ENCODE peak calls at places on chromosomes 16 and 17, in five cellular contexts. One of them, this sample, is unnamed.
A peak's percentile ranks its signal among the peaks of the same experiment; 100 is the strongest.

GRCh38 chr16:65116818-65117430 is 4.9 kb downstream of the CDH11 start:
- DNase-seq in ovary: no peak
- DNase-seq in gastrocnemius medialis: no peak
- DNase-seq in CD4-positive, alpha-beta T cell: no peak
- DNase-seq in stomach: no peak
- DNase-seq in this sample: no peak

GRCh38 chr16:84226026-84226425 is 13.8 kb downstream of the KCNG4 start:
- DNase-seq in CD4-positive, alpha-beta T cell: no peak
- DNase-seq in gastrocnemius medialis: no peak
- DNase-seq in stomach: no peak
- DNase-seq in ovary: no peak
- DNase-seq in this sample: no peak

GRCh38 chr17:55152236-55152635 is 112.5 kb upstream of the HLF start:
- DNase-seq in stomach: no peak
- DNase-seq in gastrocnemius medialis: no peak
- DNase-seq in CD4-positive, alpha-beta T cell: no peak
- DNase-seq in ovary: no peak
- DNase-seq in this sample: no peak

GRCh38 chr16:88499314-88499713 is 46.2 kb downstream of the ZFPM1 start:
- DNase-seq in CD4-positive, alpha-beta T cell: no peak
- DNase-seq in stomach: no peak
- DNase-seq in ovary: no peak
- DNase-seq in gastrocnemius medialis: no peak
- DNase-seq in this sample: no peak

GRCh38 chr16:89785523-89786155 is 30.8 kb downstream of the FANCA start:
- DNase-seq in gastrocnemius medialis: no peak
- DNase-seq in stomach: no peak
- DNase-seq in ovary: no peak
- DNase-seq in CD4-positive, alpha-beta T cell: peak; percentile 22
- DNase-seq in this sample: peak; percentile 16

GRCh38 chr16:72859581-72859980 is 188.3 kb downstream of the ZFHX3 start:
- DNase-seq in CD4-positive, alpha-beta T cell: no peak
- DNase-seq in stomach: no peak
- DNase-seq in ovary: no peak
- DNase-seq in gastrocnemius medialis: no peak
- DNase-seq in this sample: no peak

GRCh38 chr17:68497885-68498319 is 14.3 kb upstream of the PRKAR1A start:
- DNase-seq in CD4-positive, alpha-beta T cell: no peak
- DNase-seq in gastrocnemius medialis: no peak
- DNase-seq in ovary: no peak
- DNase-seq in stomach: peak; percentile 61
- DNase-seq in this sample: no peak

GRCh38 chr17:73719588-73720071 is 75.4 kb upstream of the SDK2 start:
- DNase-seq in gastrocnemius medialis: no peak
- DNase-seq in stomach: no peak
- DNase-seq in ovary: no peak
- DNase-seq in CD4-positive, alpha-beta T cell: no peak
- DNase-seq in this sample: no peak

GRCh38 chr17:74873874-74874614 is 1.2 kb upstream of the FDXR start:
- DNase-seq in ovary: no peak
- DNase-seq in CD4-positive, alpha-beta T cell: no peak
- DNase-seq in stomach: no peak
- DNase-seq in gastrocnemius medialis: no peak
- DNase-seq in this sample: no peak

GRCh38 chr17:40560592-40561293 is 4.5 kb downstream of the CCR7 start:
- DNase-seq in gastrocnemius medialis: no peak
- DNase-seq in CD4-positive, alpha-beta T cell: no peak
- DNase-seq in stomach: peak; percentile 31
- DNase-seq in ovary: no peak
- DNase-seq in this sample: no peak

GRCh38 chr17:19460695-19461094 is 49.7 kb downstream of the RNF112 start:
- DNase-seq in CD4-positive, alpha-beta T cell: no peak
- DNase-seq in stomach: no peak
- DNase-seq in gastrocnemius medialis: no peak
- DNase-seq in ovary: no peak
- DNase-seq in this sample: no peak

GRCh38 chr17:79926002-79926307 is 86.7 kb upstream of the CBX4 start:
- DNase-seq in stomach: no peak
- DNase-seq in CD4-positive, alpha-beta T cell: no peak
- DNase-seq in gastrocnemius medialis: no peak
- DNase-seq in ovary: no peak
- DNase-seq in this sample: no peak

GRCh38 chr17:77487677-77488530 is 347.1 kb downstream of the SEC14L1 start:
- DNase-seq in ovary: peak; percentile 30
- DNase-seq in stomach: no peak
- DNase-seq in CD4-positive, alpha-beta T cell: no peak
- DNase-seq in gastrocnemius medialis: no peak
- DNase-seq in this sample: no peak

GRCh38 chr17:8016632-8017424 is 14.4 kb downstream of the GUCY2D start:
- DNase-seq in CD4-positive, alpha-beta T cell: peak; percentile 35
- DNase-seq in stomach: peak; percentile 68
- DNase-seq in ovary: no peak
- DNase-seq in gastrocnemius medialis: no peak
- DNase-seq in this sample: no peak

GRCh38 chr17:78488867-78489634 is 88.1 kb downstream of the DNAH17 start:
- DNase-seq in CD4-positive, alpha-beta T cell: no peak
- DNase-seq in stomach: no peak
- DNase-seq in ovary: no peak
- DNase-seq in gastrocnemius medialis: no peak
- DNase-seq in this sample: no peak

GRCh38 chr16:56506941-56507340 is 12.9 kb downstream of the BBS2 start:
- DNase-seq in ovary: no peak
- DNase-seq in gastrocnemius medialis: no peak
- DNase-seq in stomach: no peak
- DNase-seq in CD4-positive, alpha-beta T cell: no peak
- DNase-seq in this sample: no peak

GRCh38 chr17:8287651-8288335 is 677 bp upstream of the RANGRF start:
- DNase-seq in ovary: no peak
- DNase-seq in gastrocnemius medialis: no peak
- DNase-seq in stomach: peak; percentile 66
- DNase-seq in CD4-positive, alpha-beta T cell: no peak
- DNase-seq in this sample: no peak

GRCh38 chr16:65781855-65782254 is 584.6 kb upstream of the CDH5 start:
- DNase-seq in ovary: no peak
- DNase-seq in CD4-positive, alpha-beta T cell: no peak
- DNase-seq in stomach: no peak
- DNase-seq in gastrocnemius medialis: no peak
- DNase-seq in this sample: no peak

GRCh38 chr16:88697831-88698693 is 8.1 kb downstream of the RNF166 start:
- DNase-seq in stomach: no peak
- DNase-seq in gastrocnemius medialis: no peak
- DNase-seq in CD4-positive, alpha-beta T cell: no peak
- DNase-seq in ovary: no peak
- DNase-seq in this sample: no peak

GRCh38 chr16:60091479-60091878 is 1357.4 kb upstream of the GOT2 start:
- DNase-seq in CD4-positive, alpha-beta T cell: no peak
- DNase-seq in stomach: no peak
- DNase-seq in ovary: no peak
- DNase-seq in gastrocnemius medialis: no peak
- DNase-seq in this sample: no peak

GRCh38 chr17:46003907-46004748 is 5.1 kb downstream of the STH start:
- DNase-seq in ovary: peak; percentile 81
- DNase-seq in gastrocnemius medialis: no peak
- DNase-seq in CD4-positive, alpha-beta T cell: no peak
- DNase-seq in stomach: peak; percentile 84
- DNase-seq in this sample: no peak

GRCh38 chr16:10045291-10045775 is 136.9 kb downstream of the GRIN2A start:
- DNase-seq in stomach: no peak
- DNase-seq in ovary: no peak
- DNase-seq in CD4-positive, alpha-beta T cell: no peak
- DNase-seq in gastrocnemius medialis: no peak
- DNase-seq in this sample: no peak

GRCh38 chr17:52298881-52299280 is 140.4 kb upstream of the CA10 start:
- DNase-seq in stomach: no peak
- DNase-seq in gastrocnemius medialis: no peak
- DNase-seq in CD4-positive, alpha-beta T cell: no peak
- DNase-seq in ovary: no peak
- DNase-seq in this sample: no peak

GRCh38 chr17:52297230-52298010 is 138.9 kb upstream of the CA10 start:
- DNase-seq in ovary: no peak
- DNase-seq in stomach: no peak
- DNase-seq in gastrocnemius medialis: no peak
- DNase-seq in CD4-positive, alpha-beta T cell: no peak
- DNase-seq in this sample: no peak
- H3K9me3 ChIP-seq in ovary: no peaks in the 10 kb centered on the region
- H3K9me3 ChIP-seq in stomach: no peaks in the 10 kb centered on the region
- H3K9me3 ChIP-seq in gastrocnemius medialis: no peaks in the 10 kb centered on the region
- H3K9me3 ChIP-seq in CD4-positive, alpha-beta T cell: no peaks in the 10 kb centered on the region
- H3K9me3 ChIP-seq in this sample: no peaks in the 10 kb centered on the region

GRCh38 chr17:10775058-10775457 is 28.8 kb downstream of the TMEM238L start:
- DNase-seq in stomach: peak; percentile 62
- DNase-seq in ovary: no peak
- DNase-seq in CD4-positive, alpha-beta T cell: no peak
- DNase-seq in gastrocnemius medialis: no peak
- DNase-seq in this sample: no peak

GRCh38 chr17:10769840-10770239 is 34.1 kb downstream of the TMEM238L start:
- DNase-seq in ovary: no peak
- DNase-seq in CD4-positive, alpha-beta T cell: no peak
- DNase-seq in gastrocnemius medialis: peak; percentile 29
- DNase-seq in stomach: no peak
- DNase-seq in this sample: no peak

GRCh38 chr17:10771142-10771541 is 32.8 kb downstream of the TMEM238L start:
- DNase-seq in stomach: no peak
- DNase-seq in gastrocnemius medialis: no peak
- DNase-seq in CD4-positive, alpha-beta T cell: no peak
- DNase-seq in ovary: no peak
- DNase-seq in this sample: no peak

GRCh38 chr17:10775740-10776333 is 28.1 kb downstream of the TMEM238L start:
- DNase-seq in CD4-positive, alpha-beta T cell: no peak
- DNase-seq in gastrocnemius medialis: no peak
- DNase-seq in stomach: no peak
- DNase-seq in ovary: no peak
- DNase-seq in this sample: no peak

DNA sequence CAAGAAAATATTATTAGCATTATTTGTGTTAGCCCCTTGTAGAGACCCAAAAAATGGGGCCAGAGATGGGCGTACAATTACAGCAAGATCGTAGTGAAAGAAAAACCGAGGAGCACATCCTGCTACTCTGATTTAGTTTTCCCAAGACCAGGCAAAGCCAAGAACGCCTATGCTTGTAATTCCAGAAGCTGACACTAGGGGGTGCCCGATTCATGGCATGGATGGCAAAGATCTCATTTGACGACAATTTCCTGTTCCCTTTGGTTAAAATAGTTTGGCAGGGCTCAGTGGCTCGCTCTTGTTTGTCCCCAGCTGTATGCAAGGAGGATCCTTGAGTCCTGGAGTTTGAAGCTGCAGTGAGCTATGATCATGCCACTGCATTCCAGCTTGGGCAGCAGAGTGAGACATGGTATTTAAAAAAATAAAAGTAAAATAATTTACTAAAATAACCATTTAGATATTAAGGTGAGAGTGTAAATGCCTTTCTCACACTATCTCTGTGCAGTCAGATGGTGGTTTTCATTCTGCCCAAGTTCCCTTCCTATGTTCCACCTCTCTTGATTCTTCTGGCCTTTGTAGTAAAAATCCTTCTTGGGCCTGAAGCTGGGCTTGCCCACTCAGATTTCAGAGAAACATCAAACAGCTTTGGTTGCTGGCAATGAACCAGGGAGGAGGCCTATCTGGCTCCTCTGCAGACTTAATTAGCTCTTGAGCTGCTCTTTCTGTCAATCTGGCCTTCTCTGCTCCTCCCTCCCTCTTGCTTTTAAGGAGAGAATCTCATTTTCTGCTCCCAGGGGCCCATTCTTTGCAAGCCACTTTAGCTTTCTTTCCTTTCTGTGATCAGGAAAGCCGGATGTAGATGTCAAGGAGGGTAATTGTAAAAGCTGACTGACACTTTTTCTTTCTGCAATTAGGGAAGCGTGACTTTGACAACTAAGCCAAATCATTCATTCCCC is 31.2 kb downstream of the TMEM238L start:
- DNase-seq in ovary: no peak
- DNase-seq in CD4-positive, alpha-beta T cell: peak; percentile 9
- DNase-seq in gastrocnemius medialis: no peak
- DNase-seq in stomach: peak; percentile 90
- DNase-seq in this sample: no peak
- H3K9me3 ChIP-seq in ovary: no peaks in the 10 kb centered on the region
- H3K9me3 ChIP-seq in CD4-positive, alpha-beta T cell: peaks cover 5% of the 10 kb centered on the region
- H3K9me3 ChIP-seq in gastrocnemius medialis: no peaks in the 10 kb centered on the region
- H3K9me3 ChIP-seq in stomach: no peaks in the 10 kb centered on the region
- H3K9me3 ChIP-seq in this sample: peaks cover 7% of the 10 kb centered on the region

GRCh38 chr17:34220776-34221390 is 34.2 kb upstream of the CCL2 start:
- DNase-seq in stomach: no peak
- DNase-seq in gastrocnemius medialis: no peak
- DNase-seq in ovary: no peak
- DNase-seq in CD4-positive, alpha-beta T cell: no peak
- DNase-seq in this sample: no peak

GRCh38 chr17:34222732-34223486 is 32.2 kb upstream of the CCL2 start:
- DNase-seq in ovary: no peak
- DNase-seq in gastrocnemius medialis: no peak
- DNase-seq in stomach: no peak
- DNase-seq in CD4-positive, alpha-beta T cell: no peak
- DNase-seq in this sample: no peak

GRCh38 chr17:34225046-34225445 is 30.0 kb upstream of the CCL2 start:
- DNase-seq in gastrocnemius medialis: no peak
- DNase-seq in stomach: no peak
- DNase-seq in CD4-positive, alpha-beta T cell: no peak
- DNase-seq in ovary: no peak
- DNase-seq in this sample: no peak

GRCh38 chr17:34218757-34219156 is 36.3 kb upstream of the CCL2 start:
- DNase-seq in CD4-positive, alpha-beta T cell: no peak
- DNase-seq in ovary: no peak
- DNase-seq in stomach: no peak
- DNase-seq in gastrocnemius medialis: no peak
- DNase-seq in this sample: no peak

DNA sequence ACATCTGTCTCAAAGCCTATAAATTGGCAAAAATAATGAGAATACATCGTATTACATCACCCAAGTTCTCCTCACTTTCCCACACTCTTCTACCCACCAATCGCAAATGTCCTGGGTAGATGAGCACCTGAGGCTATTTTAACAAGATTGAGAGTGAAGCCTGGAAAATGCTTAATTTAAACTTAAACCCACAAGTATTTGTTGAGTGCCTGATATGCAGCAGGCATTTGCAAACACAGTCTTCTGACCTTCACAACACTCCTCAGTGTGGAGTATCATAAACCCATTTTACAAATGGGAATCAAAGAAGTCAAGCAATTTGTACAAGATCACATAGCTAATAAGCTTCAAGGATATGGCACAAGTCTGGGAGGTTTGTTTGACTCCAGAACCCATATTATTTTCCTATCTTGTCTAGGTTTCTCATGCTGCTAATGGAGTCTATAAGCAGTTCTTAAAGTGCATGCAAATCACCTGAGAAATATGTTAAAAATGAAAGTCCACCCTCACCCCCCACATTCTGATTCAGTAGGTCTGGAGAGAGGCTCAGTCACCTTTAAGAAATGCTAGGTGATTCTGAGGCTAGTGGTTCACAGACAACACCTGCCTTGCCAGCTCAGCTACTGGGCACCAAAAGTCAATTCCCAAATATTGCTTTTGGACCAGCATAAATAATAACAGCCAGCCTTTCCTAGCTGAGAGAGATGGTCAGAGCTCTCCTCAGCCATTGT is 34.9 kb upstream of the CCL2 start:
- DNase-seq in ovary: no peak
- DNase-seq in CD4-positive, alpha-beta T cell: no peak
- DNase-seq in gastrocnemius medialis: no peak
- DNase-seq in stomach: no peak
- DNase-seq in this sample: no peak
- H3K9me3 ChIP-seq in ovary: no peaks in the 10 kb centered on the region
- H3K9me3 ChIP-seq in CD4-positive, alpha-beta T cell: no peaks in the 10 kb centered on the region
- H3K9me3 ChIP-seq in gastrocnemius medialis: no peaks in the 10 kb centered on the region
- H3K9me3 ChIP-seq in stomach: no peaks in the 10 kb centered on the region
- H3K9me3 ChIP-seq in this sample: no peaks in the 10 kb centered on the region

GRCh38 chr16:34743115-34743514 is 1283.7 kb downstream of the TP53TG3F start:
- DNase-seq in stomach: no peak
- DNase-seq in ovary: no peak
- DNase-seq in CD4-positive, alpha-beta T cell: no peak
- DNase-seq in gastrocnemius medialis: no peak
- DNase-seq in this sample: no peak
- H3K9me3 ChIP-seq in stomach: peaks cover 3% of the 10 kb centered on the region
- H3K9me3 ChIP-seq in ovary: peaks cover 3% of the 10 kb centered on the region
- H3K9me3 ChIP-seq in CD4-positive, alpha-beta T cell: peaks cover 46% of the 10 kb centered on the region
- H3K9me3 ChIP-seq in gastrocnemius medialis: no peaks in the 10 kb centered on the region
- H3K9me3 ChIP-seq in this sample: peaks cover 19% of the 10 kb centered on the region